ENCODE peak calls at places on chromosomes 5 and 9, in four cellular contexts. R is K562, H is H1, X is SK-N-SH. J is an unnamed sample.

GRCh38 chr9:126947529-126947928 is 32.9 kb downstream of the RALGPS1 start:
- DNase-seq in X (no peak), R (no peak), H (no peak), J (peak)

GRCh38 chr5:171542504-171543150 is 123.2 kb downstream of the FGF18 start:
- DNase-seq in X (no peak), R (no peak), H (no peak), J (no peak)

GRCh38 chr9:79974806-79975422 is 403.1 kb downstream of the TLE4 start:
- DNase-seq in R (no peak), X (no peak), H (no peak), J (no peak)

GRCh38 chr5:150503977-150504620 is 3.8 kb upstream of the NDST1 start:
- DNase-seq in R (peak), X (peak), H (no peak), J (no peak)

GRCh38 chr5:107474724-107475489 is 195.8 kb downstream of the EFNA5 start:
- DNase-seq in R (no peak), X (no peak), H (no peak), J (no peak)

GRCh38 chr9:116569111-116569510 is 118.0 kb upstream of the TRIM32 start:
- DNase-seq in H (no peak), R (no peak), X (no peak), J (no peak)

GRCh38 chr9:98808411-98808815 is 943 bp downstream of the GALNT12 start:
- DNase-seq in R (peak), X (no peak), H (peak), J (no peak)

GRCh38 chr9:7320139-7320538 is 479.4 kb downstream of the DMAC1 start:
- DNase-seq in H (no peak), X (peak), R (peak), J (no peak)

GRCh38 chr5:30324083-30324482 is 869.4 kb upstream of the CDH6 start:
- DNase-seq in R (no peak), X (no peak), H (no peak), J (peak)

GRCh38 chr9:108724669-108725068 is 131.1 kb downstream of the ACTL7B start:
- DNase-seq in X (no peak), H (no peak), R (no peak), J (no peak)

GRCh38 chr5:15901151-15901550 is 278.4 kb downstream of the MARCHF11 start:
- DNase-seq in H (no peak), X (no peak), R (no peak), J (no peak)

GRCh38 chr9:125513634-125514413 is 193.2 kb downstream of the MAPKAP1 start:
- DNase-seq in H (no peak), R (peak), X (no peak), J (no peak)

GRCh38 chr9:77290373-77290772 is 113.0 kb downstream of the VPS13A start:
- DNase-seq in R (no peak), H (no peak), X (no peak), J (no peak)

GRCh38 chr9:121558423-121558950 is 58.8 kb upstream of the GGTA1 start:
- DNase-seq in X (no peak), H (no peak), R (no peak), J (no peak)

GRCh38 chr5:116395178-116395577 is 179.4 kb downstream of the SEMA6A start:
- DNase-seq in H (no peak), R (no peak), X (no peak), J (no peak)

GRCh38 chr5:142800776-142801494 is 30.8 kb downstream of the ARHGAP26 start:
- DNase-seq in X (no peak), R (no peak), H (no peak), J (no peak)

GRCh38 chr5:113150221-113150620 is 173.6 kb downstream of the DCP2 start:
- DNase-seq in X (no peak), H (no peak), R (no peak), J (no peak)

GRCh38 chr5:14706615-14707021 is 42.1 kb downstream of the OTULIN start:
- DNase-seq in H (no peak), X (peak), R (no peak), J (no peak)

GRCh38 chr5:158720316-158720715 is 379.4 kb downstream of the EBF1 start:
- DNase-seq in R (no peak), X (no peak), H (no peak), J (no peak)

GRCh38 chr5:138946241-138946623 is 71.1 kb upstream of the LRRTM2 start:
- DNase-seq in R (no peak), X (peak), H (no peak), J (no peak)

GRCh38 chr9:114852050-114852594 is 46.3 kb upstream of the TNFSF15 start:
- DNase-seq in R (no peak), H (no peak), X (no peak), J (no peak)

GRCh38 chr9:113654605-113655193 is 191.2 kb downstream of the RGS3 start:
- DNase-seq in H (no peak), R (no peak), X (no peak), J (no peak)

GRCh38 chr5:121675932-121676331 is 175.8 kb upstream of the FTMT start:
- DNase-seq in R (no peak), X (no peak), H (no peak), J (no peak)

GRCh38 chr9:115604831-115605483 is 487.0 kb upstream of the TNC start:
- DNase-seq in X (no peak), H (no peak), R (no peak), J (no peak)

GRCh38 chr9:103942652-103943051 is 151.5 kb upstream of the SMC2 start:
- DNase-seq in X (no peak), H (no peak), R (no peak), J (no peak)

GRCh38 chr9:88742483-88742882 is 207.5 kb downstream of the NXNL2 start:
- DNase-seq in H (no peak), R (no peak), X (no peak), J (no peak)
- TF ChIP-seq TEAD4 in H (no peak), R (no peak), X (no peak), J (no peak)

GRCh38 chr9:26142631-26143030 is 464.4 kb upstream of the TUSC1 start:
- DNase-seq in R (no peak), X (no peak), H (no peak), J (no peak)
- TF ChIP-seq TEAD4 in R (no peak), X (no peak), H (no peak), J (no peak)

GRCh38 chr9:81526587-81526986 is 162.8 kb downstream of the TLE1 start:
- DNase-seq in H (no peak), R (no peak), X (no peak), J (no peak)
- TF ChIP-seq TEAD4 in H (no peak), R (no peak), X (no peak), J (no peak)

GRCh38 chr9:132946216-132946615 is 1.8 kb upstream of the TSC1 start:
- DNase-seq in H (no peak), X (no peak), R (no peak), J (no peak)

GRCh38 chr9:132946624-132947295 is 2.3 kb upstream of the TSC1 start:
- DNase-seq in H (no peak), R (no peak), X (no peak), J (no peak)

GRCh38 chr9:132948482-132949050 is 4.2 kb upstream of the TSC1 start:
- DNase-seq in X (no peak), H (no peak), R (no peak), J (no peak)

GRCh38 chr9:132947751-132948150 is 3.3 kb upstream of the TSC1 start:
- DNase-seq in R (no peak), X (no peak), H (no peak), J (no peak)

DNA sequence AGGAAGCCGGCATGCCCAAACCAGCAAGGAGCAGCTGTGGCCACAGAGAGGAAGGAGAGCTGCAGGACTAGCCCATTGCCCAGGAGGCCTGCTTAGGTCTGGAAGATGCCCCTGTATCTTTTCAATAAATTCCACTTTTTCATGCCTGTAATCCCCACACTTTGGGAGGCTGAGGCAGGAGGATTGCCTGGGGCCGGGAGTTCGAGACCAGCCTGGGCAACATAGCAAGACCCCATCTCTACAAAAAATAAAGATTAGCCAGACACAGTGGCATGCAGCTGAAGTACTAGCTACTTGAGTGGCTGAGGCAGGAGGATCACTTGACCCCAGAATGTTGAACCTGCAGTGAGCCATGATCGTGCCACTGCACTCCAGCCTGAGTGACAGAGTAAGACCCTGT is 5.3 kb upstream of the TSC1 start:
- DNase-seq in R (no peak), H (no peak), X (no peak), J (no peak)
- TF ChIP-seq TEAD4 in R (no peak), H (no peak), X (no peak), J (no peak)

GRCh38 chr5:149038336-149039075 is 24.4 kb downstream of the SH3TC2 start:
- DNase-seq in H (no peak), X (no peak), R (no peak), J (no peak)
- TF ChIP-seq TEAD4 in H (no peak), X (no peak), R (no peak), J (no peak)